ENCODE peak calls at places on chromosomes 2 and 18, in four cellular contexts. Z is H9, V is IMR-90, P is mesendoderm. Q is an unnamed sample.

GRCh38 chr2:60560734-60561649 is 7.5 kb upstream of the BCL11A start:
- DNase-seq in Z (no peak), V (no peak), P (peak; percentile 64), Q (no peak)

GRCh38 chr2:109226128-109226527 is 97.1 kb downstream of the SH3RF3 start:
- DNase-seq in Z (no peak), V (peak; percentile 38), P (no peak), Q (no peak)

GRCh38 chr2:193542762-193543161 is 1348.0 kb upstream of the TMEFF2 start:
- DNase-seq in Z (no peak), V (no peak), P (no peak), Q (no peak)

GRCh38 chr2:62306751-62307468 is 111.0 kb downstream of the B3GNT2 start:
- DNase-seq in Z (no peak), V (peak; percentile 6), P (peak; percentile 41), Q (no peak)

GRCh38 chr2:215619022-215619958 is 183.4 kb upstream of the FN1 start:
- DNase-seq in Z (no peak), V (peak; percentile 67), P (peak; percentile 98), Q (peak; percentile 41)

GRCh38 chr18:5868218-5868904 is 27.0 kb downstream of the TMEM200C start:
- DNase-seq in Z (peak; percentile 78), V (peak; percentile 88), P (peak; percentile 90), Q (peak; percentile 83)

GRCh38 chr18:46174317-46175039 is 70.3 kb downstream of the HAUS1 start:
- DNase-seq in Z (peak; percentile 43), V (peak; percentile 30), P (peak; percentile 71), Q (peak; percentile 26)

GRCh38 chr18:48955528-48956261 is 4.9 kb upstream of the SMAD7 start:
- DNase-seq in Z (peak; percentile 56), V (peak; percentile 85), P (peak; percentile 80), Q (no peak)

GRCh38 chr2:41791523-41791922 is 256.3 kb upstream of the PKDCC start:
- DNase-seq in Z (no peak), V (peak; percentile 41), P (peak; percentile 48), Q (peak; percentile 43)

GRCh38 chr2:224816816-224817215 is 100.7 kb upstream of the CCDC195 start:
- DNase-seq in Z (no peak), V (peak; percentile 89), P (no peak), Q (no peak)

GRCh38 chr2:71583876-71584275 is 130.5 kb downstream of the DYSF start:
- DNase-seq in Z (no peak), V (no peak), P (no peak), Q (no peak)

GRCh38 chr2:79620679-79621078 is 107.8 kb downstream of the CTNNA2 start:
- DNase-seq in Z (no peak), V (no peak), P (no peak), Q (no peak)

GRCh38 chr18:58787750-58788149 is 76.9 kb upstream of the ZNF532 start:
- DNase-seq in Z (no peak), V (no peak), P (peak; percentile 53), Q (no peak)

GRCh38 chr2:149161481-149162225 is 123.2 kb downstream of the LYPD6B start:
- DNase-seq in Z (no peak), V (no peak), P (no peak), Q (no peak)

GRCh38 chr2:214410918-214411554 is at the start of gene VWC2L:
- DNase-seq in Z (peak; percentile 88), V (peak; percentile 76), P (peak; percentile 91), Q (peak; percentile 83)

GRCh38 chr18:76908277-76908676 is 85.9 kb downstream of the ZNF236 start:
- DNase-seq in Z (no peak), V (no peak), P (no peak), Q (no peak)

GRCh38 chr2:85420743-85421705 is 2.5 kb downstream of the SH2D6 start:
- DNase-seq in Z (peak; percentile 91), V (peak; percentile 77), P (peak; percentile 88), Q (peak; percentile 87)

GRCh38 chr2:72619622-72620021 is 206.2 kb downstream of the EXOC6B start:
- DNase-seq in Z (peak; percentile 27), V (no peak), P (peak; percentile 43), Q (no peak)

GRCh38 chr2:68225119-68225632 is 27.2 kb downstream of the PPP3R1 start:
- DNase-seq in Z (peak; percentile 56), V (peak; percentile 13), P (peak; percentile 88), Q (peak; percentile 29)

GRCh38 chr2:224638338-224638823 is 53.2 kb upstream of the CUL3 start:
- DNase-seq in Z (no peak), V (no peak), P (no peak), Q (no peak)

GRCh38 chr2:226002438-226002837 is 602.9 kb downstream of the NYAP2 start:
- DNase-seq in Z (no peak), V (peak; percentile 90), P (peak; percentile 89), Q (no peak)

GRCh38 chr2:83949361-83949760 is 509.7 kb downstream of the SUCLG1 start:
- DNase-seq in Z (no peak), V (no peak), P (no peak), Q (no peak)

GRCh38 chr2:88537640-88538039 is 85.1 kb upstream of the FOXI3 start:
- DNase-seq in Z (peak; percentile 59), V (no peak), P (no peak), Q (no peak)

GRCh38 chr2:238320246-238320647 is at the start of gene TRAF3IP1:
- DNase-seq in Z (peak; percentile 95), V (peak; percentile 89), P (peak; percentile 86), Q (peak; percentile 96)

GRCh38 chr2:144914622-144915230 is 394.8 kb upstream of the ZEB2 start:
- DNase-seq in Z (no peak), V (peak; percentile 11), P (no peak), Q (no peak)

GRCh38 chr2:16394986-16395550 is 270.6 kb downstream of the CYRIA start:
- DNase-seq in Z (no peak), V (no peak), P (no peak), Q (no peak)
- H3K23ac ChIP-seq in Z (no peak overlapping the region), V (no peak overlapping the region), P (no peak overlapping the region), Q (peak overlapping the region; percentile 45)

DNA sequence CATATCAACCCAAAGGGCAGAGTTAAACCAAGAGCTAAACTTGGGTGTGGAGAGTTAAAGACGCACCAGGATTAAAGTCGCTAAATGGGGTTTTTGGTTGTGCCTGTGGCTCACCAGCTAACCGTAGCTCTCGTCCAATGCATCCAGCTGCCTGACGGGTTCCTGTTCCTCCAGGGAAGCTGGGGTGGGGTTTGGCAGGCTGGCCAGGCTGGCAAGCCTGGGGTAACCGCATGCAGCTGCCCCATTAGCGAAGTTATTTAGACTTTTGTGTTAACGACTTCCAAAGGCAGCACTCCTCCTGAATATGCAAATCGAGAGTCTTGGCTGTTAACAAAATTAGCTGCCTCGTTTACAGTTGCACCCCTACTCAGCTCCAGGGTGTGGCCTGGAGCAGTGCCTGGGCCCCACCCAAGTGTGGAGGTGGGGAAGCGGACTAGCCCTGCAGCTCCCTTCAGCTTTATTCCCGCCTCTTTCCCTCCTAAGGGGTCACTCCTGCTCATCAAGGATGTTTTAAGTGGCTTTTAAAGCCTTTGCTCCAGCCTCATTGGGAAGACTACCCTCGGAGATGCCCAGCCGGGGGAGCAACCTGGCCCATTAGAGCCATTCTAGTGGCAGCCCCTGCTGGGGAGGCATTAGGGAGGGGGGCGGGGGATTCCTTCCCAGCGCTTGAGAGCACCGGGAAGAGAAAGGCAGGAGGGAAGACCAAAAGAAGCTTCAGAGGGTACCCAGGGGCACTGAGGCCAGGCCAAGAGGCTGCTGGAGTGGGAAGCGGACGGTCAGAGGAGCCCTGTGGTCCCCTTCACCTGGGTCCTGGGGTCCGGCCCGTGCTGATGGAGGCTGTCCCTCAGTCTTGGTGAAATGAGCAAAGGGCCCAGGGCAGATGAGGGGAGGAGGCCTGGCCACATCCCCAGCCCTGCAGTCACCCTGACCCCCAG is 204.1 kb downstream of the CELF4 start:
- DNase-seq in Z (no peak), V (no peak), P (no peak), Q (no peak)
- H3K23ac ChIP-seq in Z (no peak overlapping the region), V (no peak overlapping the region), P (no peak overlapping the region), Q (peak overlapping the region; percentile 21)

GRCh38 chr2:112923967-112924338 is 13.0 kb downstream of the IL37 start:
- DNase-seq in Z (no peak), V (no peak), P (no peak), Q (no peak)

GRCh38 chr2:112924348-112924747 is 13.4 kb downstream of the IL37 start:
- DNase-seq in Z (no peak), V (no peak), P (no peak), Q (no peak)

GRCh38 chr2:112921982-112922381 is 11.0 kb downstream of the IL37 start:
- DNase-seq in Z (no peak), V (no peak), P (no peak), Q (no peak)

GRCh38 chr2:112924855-112925254 is 13.9 kb downstream of the IL37 start:
- DNase-seq in Z (no peak), V (no peak), P (no peak), Q (no peak)

GRCh38 chr2:112923237-112923966 is 12.4 kb downstream of the IL37 start:
- DNase-seq in Z (no peak), V (no peak), P (no peak), Q (no peak)
- H3K23ac ChIP-seq in Z (no peak overlapping the region), V (no peak overlapping the region), P (no peak overlapping the region), Q (no peak overlapping the region)

GRCh38 chr2:234754126-234754525 is 197.7 kb upstream of the SH3BP4 start:
- DNase-seq in Z (no peak), V (peak; percentile 52), P (no peak), Q (no peak)
- H3K23ac ChIP-seq in Z (no peak overlapping the region), V (no peak overlapping the region), P (no peak overlapping the region), Q (no peak overlapping the region)

GRCh38 chr2:18047896-18048657 is 169.6 kb downstream of the KCNS3 start:
- DNase-seq in Z (no peak), V (peak; percentile 44), P (no peak), Q (no peak)

GRCh38 chr2:18045230-18045629 is 166.8 kb downstream of the KCNS3 start:
- DNase-seq in Z (no peak), V (no peak), P (no peak), Q (no peak)

GRCh38 chr2:18047114-18047695 is 168.7 kb downstream of the KCNS3 start:
- DNase-seq in Z (no peak), V (no peak), P (no peak), Q (no peak)

GRCh38 chr2:18046558-18046957 is 168.1 kb downstream of the KCNS3 start:
- DNase-seq in Z (no peak), V (peak; percentile 38), P (no peak), Q (no peak)

GRCh38 chr2:18046017-18046416 is 167.6 kb downstream of the KCNS3 start:
- DNase-seq in Z (no peak), V (no peak), P (peak; percentile 3), Q (no peak)
- H3K23ac ChIP-seq in Z (no peak overlapping the region), V (no peak overlapping the region), P (no peak overlapping the region), Q (no peak overlapping the region)

Q was measured in neuronal stem cell.